ENCODE peak calls at places on chromosomes 12 and 14, in five cellular contexts. C is IMR-90, S is T-helper 1 cell, O is OCI-M1, T is tibial artery. U is an unnamed sample.

GRCh38 chr12:43104524-43104923 is 447.5 kb downstream of the ADAMTS20 start:
- DNase-seq in S (no peak), T (no peak), O (peak), C (peak), U (peak)

GRCh38 chr14:34023824-34024767 is 73.2 kb upstream of the EGLN3 start:
- DNase-seq in O (no peak), T (no peak), S (no peak), C (no peak), U (no peak)

GRCh38 chr14:89827260-89827659 is 127.3 kb downstream of the EFCAB11 start:
- DNase-seq in S (no peak), C (no peak), O (no peak), T (peak), U (no peak)

GRCh38 chr12:51621155-51621922 is 30.3 kb downstream of the SCN8A start:
- DNase-seq in C (peak), O (no peak), S (no peak), T (no peak), U (no peak)

GRCh38 chr14:88559852-88560251 is 3.0 kb upstream of the ZC3H14 start:
- DNase-seq in O (peak), S (no peak), T (no peak), C (peak), U (peak)

GRCh38 chr14:30521899-30522736 is 36.8 kb upstream of the G2E3 start:
- DNase-seq in S (peak), O (peak), C (peak), T (no peak), U (peak)

GRCh38 chr14:95046711-95047681 is 110.3 kb downstream of the DICER1 start:
- DNase-seq in O (no peak), S (no peak), T (no peak), C (peak), U (no peak)

GRCh38 chr12:118061876-118062791 is 1.2 kb upstream of the WSB2 start:
- DNase-seq in S (no peak), O (peak), C (peak), T (peak), U (peak)

GRCh38 chr14:27392153-27392552 is 794.3 kb upstream of the NOVA1 start:
- DNase-seq in S (no peak), T (no peak), O (no peak), C (no peak), U (no peak)